ENCODE peak calls at places on chromosome 11, in seven cellular contexts. One of them, this sample, is unnamed.

GRCh38 chr11:74024630-74025029 is 15.7 kb upstream of the UCP3 start:
- DNase-seq in activated naive CD4-positive, alpha-beta T cell: no peak
- DNase-seq in stimulated activated CD8-positive, alpha-beta memory T cell treated with anti-CD3 and anti-CD28 coated beads, Interleukin-15, amount 100 ng/mL, for 24 hours: no peak
- DNase-seq in activated gamma-delta T cell: no peak
- DNase-seq in astrocyte of the cerebellum: peak
- DNase-seq in brain microvascular endothelial cell: peak
- DNase-seq in RKO: no peak
- DNase-seq in this sample: no peak

GRCh38 chr11:130068986-130069683 is 559 bp upstream of the APLP2 start:
- DNase-seq in RKO: peak
- DNase-seq in stimulated activated CD8-positive, alpha-beta memory T cell treated with anti-CD3 and anti-CD28 coated beads, Interleukin-15, amount 100 ng/mL, for 24 hours: peak
- DNase-seq in activated gamma-delta T cell: peak
- DNase-seq in brain microvascular endothelial cell: peak
- DNase-seq in activated naive CD4-positive, alpha-beta T cell: peak
- DNase-seq in astrocyte of the cerebellum: peak
- DNase-seq in this sample: peak

GRCh38 chr11:8813658-8814057 is 97.3 kb upstream of the AKIP1 start:
- DNase-seq in brain microvascular endothelial cell: peak
- DNase-seq in RKO: peak
- DNase-seq in activated gamma-delta T cell: no peak
- DNase-seq in stimulated activated CD8-positive, alpha-beta memory T cell treated with anti-CD3 and anti-CD28 coated beads, Interleukin-15, amount 100 ng/mL, for 24 hours: peak
- DNase-seq in astrocyte of the cerebellum: peak
- DNase-seq in activated naive CD4-positive, alpha-beta T cell: no peak
- DNase-seq in this sample: peak

GRCh38 chr11:88357323-88358039 is 19.9 kb upstream of the CTSC start:
- DNase-seq in stimulated activated CD8-positive, alpha-beta memory T cell treated with anti-CD3 and anti-CD28 coated beads, Interleukin-15, amount 100 ng/mL, for 24 hours: no peak
- DNase-seq in brain microvascular endothelial cell: peak
- DNase-seq in astrocyte of the cerebellum: no peak
- DNase-seq in RKO: no peak
- DNase-seq in activated naive CD4-positive, alpha-beta T cell: no peak
- DNase-seq in activated gamma-delta T cell: no peak
- DNase-seq in this sample: no peak

GRCh38 chr11:19087658-19088057 is 27.1 kb upstream of the MRGPRX2 start:
- DNase-seq in activated naive CD4-positive, alpha-beta T cell: no peak
- DNase-seq in astrocyte of the cerebellum: peak
- DNase-seq in RKO: no peak
- DNase-seq in activated gamma-delta T cell: no peak
- DNase-seq in brain microvascular endothelial cell: peak
- DNase-seq in stimulated activated CD8-positive, alpha-beta memory T cell treated with anti-CD3 and anti-CD28 coated beads, Interleukin-15, amount 100 ng/mL, for 24 hours: no peak
- DNase-seq in this sample: no peak

GRCh38 chr11:46675288-46675851 is 25.0 kb downstream of the ARHGAP1 start:
- DNase-seq in RKO: no peak
- DNase-seq in stimulated activated CD8-positive, alpha-beta memory T cell treated with anti-CD3 and anti-CD28 coated beads, Interleukin-15, amount 100 ng/mL, for 24 hours: no peak
- DNase-seq in activated gamma-delta T cell: no peak
- DNase-seq in astrocyte of the cerebellum: peak
- DNase-seq in brain microvascular endothelial cell: no peak
- DNase-seq in activated naive CD4-positive, alpha-beta T cell: no peak
- DNase-seq in this sample: no peak

GRCh38 chr11:73553266-73553665 is 44.6 kb downstream of the FAM168A start:
- DNase-seq in activated naive CD4-positive, alpha-beta T cell: no peak
- DNase-seq in activated gamma-delta T cell: no peak
- DNase-seq in astrocyte of the cerebellum: no peak
- DNase-seq in RKO: no peak
- DNase-seq in stimulated activated CD8-positive, alpha-beta memory T cell treated with anti-CD3 and anti-CD28 coated beads, Interleukin-15, amount 100 ng/mL, for 24 hours: no peak
- DNase-seq in brain microvascular endothelial cell: no peak
- DNase-seq in this sample: no peak

GRCh38 chr11:64052938-64053622 is 17.3 kb downstream of the FLRT1 start:
- DNase-seq in brain microvascular endothelial cell: no peak
- DNase-seq in stimulated activated CD8-positive, alpha-beta memory T cell treated with anti-CD3 and anti-CD28 coated beads, Interleukin-15, amount 100 ng/mL, for 24 hours: no peak
- DNase-seq in astrocyte of the cerebellum: no peak
- DNase-seq in activated naive CD4-positive, alpha-beta T cell: no peak
- DNase-seq in RKO: no peak
- DNase-seq in activated gamma-delta T cell: no peak
- DNase-seq in this sample: no peak

GRCh38 chr11:44825058-44825795 is 98.5 kb downstream of the TSPAN18 start:
- DNase-seq in RKO: no peak
- DNase-seq in brain microvascular endothelial cell: no peak
- DNase-seq in stimulated activated CD8-positive, alpha-beta memory T cell treated with anti-CD3 and anti-CD28 coated beads, Interleukin-15, amount 100 ng/mL, for 24 hours: no peak
- DNase-seq in activated gamma-delta T cell: no peak
- DNase-seq in activated naive CD4-positive, alpha-beta T cell: no peak
- DNase-seq in astrocyte of the cerebellum: no peak
- DNase-seq in this sample: no peak

GRCh38 chr11:76846441-76846840 is 14.3 kb upstream of the ACER3 start:
- DNase-seq in stimulated activated CD8-positive, alpha-beta memory T cell treated with anti-CD3 and anti-CD28 coated beads, Interleukin-15, amount 100 ng/mL, for 24 hours: no peak
- DNase-seq in astrocyte of the cerebellum: no peak
- DNase-seq in brain microvascular endothelial cell: no peak
- DNase-seq in activated naive CD4-positive, alpha-beta T cell: no peak
- DNase-seq in RKO: no peak
- DNase-seq in activated gamma-delta T cell: no peak
- DNase-seq in this sample: no peak

GRCh38 chr11:31764766-31765165 is 46.4 kb downstream of the PAX6 start:
- DNase-seq in RKO: no peak
- DNase-seq in stimulated activated CD8-positive, alpha-beta memory T cell treated with anti-CD3 and anti-CD28 coated beads, Interleukin-15, amount 100 ng/mL, for 24 hours: no peak
- DNase-seq in astrocyte of the cerebellum: no peak
- DNase-seq in activated naive CD4-positive, alpha-beta T cell: no peak
- DNase-seq in activated gamma-delta T cell: no peak
- DNase-seq in brain microvascular endothelial cell: no peak
- DNase-seq in this sample: no peak

GRCh38 chr11:69471329-69472052 is 10.0 kb upstream of the LINC01488 start:
- DNase-seq in RKO: no peak
- DNase-seq in brain microvascular endothelial cell: peak
- DNase-seq in astrocyte of the cerebellum: no peak
- DNase-seq in stimulated activated CD8-positive, alpha-beta memory T cell treated with anti-CD3 and anti-CD28 coated beads, Interleukin-15, amount 100 ng/mL, for 24 hours: no peak
- DNase-seq in activated naive CD4-positive, alpha-beta T cell: no peak
- DNase-seq in activated gamma-delta T cell: no peak
- DNase-seq in this sample: no peak

GRCh38 chr11:31355131-31355530 is 14.4 kb downstream of the DCDC1 start:
- DNase-seq in RKO: peak
- DNase-seq in astrocyte of the cerebellum: no peak
- DNase-seq in activated gamma-delta T cell: no peak
- DNase-seq in activated naive CD4-positive, alpha-beta T cell: no peak
- DNase-seq in brain microvascular endothelial cell: no peak
- DNase-seq in stimulated activated CD8-positive, alpha-beta memory T cell treated with anti-CD3 and anti-CD28 coated beads, Interleukin-15, amount 100 ng/mL, for 24 hours: no peak
- DNase-seq in this sample: no peak

GRCh38 chr11:125371451-125371935 is 124.6 kb downstream of the FEZ1 start:
- DNase-seq in astrocyte of the cerebellum: no peak
- DNase-seq in activated naive CD4-positive, alpha-beta T cell: no peak
- DNase-seq in stimulated activated CD8-positive, alpha-beta memory T cell treated with anti-CD3 and anti-CD28 coated beads, Interleukin-15, amount 100 ng/mL, for 24 hours: no peak
- DNase-seq in activated gamma-delta T cell: no peak
- DNase-seq in RKO: no peak
- DNase-seq in brain microvascular endothelial cell: no peak
- DNase-seq in this sample: peak

This sample was measured in SW480.